ENCODE peak calls at places on chromosome 2, in seven cellular contexts. One of them, this sample, is unnamed.

GRCh38 chr2:47056374-47056773 is 98.7 kb downstream of the STPG4 start:
- DNase-seq in adrenal gland: no peak
- DNase-seq in lower leg skin: no peak
- DNase-seq in transverse colon: no peak
- DNase-seq in A549: no peak
- DNase-seq in esophagus muscularis mucosa: no peak
- DNase-seq in NB4: no peak
- DNase-seq in this sample: no peak

GRCh38 chr2:130949954-130950353 is 113.2 kb downstream of the ARHGEF4 start:
- DNase-seq in A549: no peak
- DNase-seq in lower leg skin: no peak
- DNase-seq in transverse colon: no peak
- DNase-seq in esophagus muscularis mucosa: no peak
- DNase-seq in NB4: peak
- DNase-seq in adrenal gland: no peak
- DNase-seq in this sample: no peak

GRCh38 chr2:162462911-162463310 is 119.0 kb downstream of the GCA start:
- DNase-seq in A549: no peak
- DNase-seq in NB4: no peak
- DNase-seq in lower leg skin: no peak
- DNase-seq in esophagus muscularis mucosa: no peak
- DNase-seq in transverse colon: no peak
- DNase-seq in adrenal gland: no peak
- DNase-seq in this sample: no peak

GRCh38 chr2:190648289-190649034 is 421 bp upstream of the NAB1 start:
- DNase-seq in transverse colon: peak
- DNase-seq in adrenal gland: peak
- DNase-seq in lower leg skin: peak
- DNase-seq in A549: peak
- DNase-seq in NB4: peak
- DNase-seq in esophagus muscularis mucosa: no peak
- DNase-seq in this sample: peak

GRCh38 chr2:118295592-118296390 is 207.5 kb downstream of the INSIG2 start:
- DNase-seq in transverse colon: no peak
- DNase-seq in esophagus muscularis mucosa: peak
- DNase-seq in adrenal gland: no peak
- DNase-seq in A549: no peak
- DNase-seq in NB4: no peak
- DNase-seq in lower leg skin: no peak
- DNase-seq in this sample: no peak

GRCh38 chr2:6181525-6182270 is 489.5 kb downstream of the SOX11 start:
- DNase-seq in lower leg skin: no peak
- DNase-seq in transverse colon: no peak
- DNase-seq in adrenal gland: peak
- DNase-seq in esophagus muscularis mucosa: no peak
- DNase-seq in A549: peak
- DNase-seq in NB4: no peak
- DNase-seq in this sample: peak

GRCh38 chr2:151855111-151855510 is 26.9 kb upstream of the ARL5A start:
- DNase-seq in lower leg skin: no peak
- DNase-seq in esophagus muscularis mucosa: no peak
- DNase-seq in transverse colon: no peak
- DNase-seq in A549: no peak
- DNase-seq in NB4: no peak
- DNase-seq in adrenal gland: no peak
- DNase-seq in this sample: no peak

GRCh38 chr2:150142561-150142960 is 344.9 kb downstream of the RND3 start:
- DNase-seq in transverse colon: no peak
- DNase-seq in esophagus muscularis mucosa: no peak
- DNase-seq in A549: peak
- DNase-seq in adrenal gland: no peak
- DNase-seq in NB4: no peak
- DNase-seq in lower leg skin: no peak
- DNase-seq in this sample: no peak

GRCh38 chr2:223576873-223577272 is 25.3 kb downstream of the SCG2 start:
- DNase-seq in NB4: no peak
- DNase-seq in transverse colon: no peak
- DNase-seq in A549: peak
- DNase-seq in adrenal gland: no peak
- DNase-seq in lower leg skin: no peak
- DNase-seq in esophagus muscularis mucosa: no peak
- DNase-seq in this sample: peak

GRCh38 chr2:137910641-137911040 is 53.6 kb upstream of the HNMT start:
- DNase-seq in transverse colon: no peak
- DNase-seq in A549: peak
- DNase-seq in lower leg skin: no peak
- DNase-seq in adrenal gland: no peak
- DNase-seq in esophagus muscularis mucosa: no peak
- DNase-seq in NB4: peak
- DNase-seq in this sample: no peak

GRCh38 chr2:120863661-120864320 is 128.1 kb downstream of the GLI2 start:
- DNase-seq in transverse colon: no peak
- DNase-seq in esophagus muscularis mucosa: no peak
- DNase-seq in adrenal gland: peak
- DNase-seq in A549: peak
- DNase-seq in NB4: no peak
- DNase-seq in lower leg skin: no peak
- DNase-seq in this sample: peak

GRCh38 chr2:62340981-62341624 is 145.2 kb downstream of the B3GNT2 start:
- DNase-seq in adrenal gland: peak
- DNase-seq in transverse colon: peak
- DNase-seq in NB4: peak
- DNase-seq in esophagus muscularis mucosa: no peak
- DNase-seq in lower leg skin: no peak
- DNase-seq in A549: no peak
- DNase-seq in this sample: no peak

GRCh38 chr2:12778369-12778768 is 61.6 kb downstream of the TRIB2 start:
- DNase-seq in NB4: no peak
- DNase-seq in adrenal gland: no peak
- DNase-seq in transverse colon: no peak
- DNase-seq in A549: no peak
- DNase-seq in lower leg skin: no peak
- DNase-seq in esophagus muscularis mucosa: peak
- DNase-seq in this sample: no peak

GRCh38 chr2:41572154-41572553 is 475.7 kb upstream of the PKDCC start:
- DNase-seq in adrenal gland: no peak
- DNase-seq in esophagus muscularis mucosa: no peak
- DNase-seq in transverse colon: no peak
- DNase-seq in A549: no peak
- DNase-seq in lower leg skin: no peak
- DNase-seq in NB4: no peak
- DNase-seq in this sample: no peak

GRCh38 chr2:12737226-12738111 is 20.7 kb downstream of the TRIB2 start:
- DNase-seq in esophagus muscularis mucosa: no peak
- DNase-seq in adrenal gland: no peak
- DNase-seq in lower leg skin: no peak
- DNase-seq in A549: no peak
- DNase-seq in transverse colon: no peak
- DNase-seq in NB4: no peak
- DNase-seq in this sample: no peak

GRCh38 chr2:37523861-37524362 is 147.5 kb downstream of the CDC42EP3 start:
- DNase-seq in lower leg skin: no peak
- DNase-seq in adrenal gland: peak
- DNase-seq in transverse colon: peak
- DNase-seq in NB4: peak
- DNase-seq in esophagus muscularis mucosa: no peak
- DNase-seq in A549: no peak
- DNase-seq in this sample: no peak

GRCh38 chr2:24477229-24477628 is 13.8 kb upstream of the NCOA1 start:
- DNase-seq in esophagus muscularis mucosa: no peak
- DNase-seq in adrenal gland: no peak
- DNase-seq in lower leg skin: no peak
- DNase-seq in A549: no peak
- DNase-seq in transverse colon: no peak
- DNase-seq in NB4: peak
- DNase-seq in this sample: no peak

GRCh38 chr2:46568212-46569009 is 89.0 kb downstream of the TMEM247 start:
- DNase-seq in esophagus muscularis mucosa: no peak
- DNase-seq in lower leg skin: no peak
- DNase-seq in adrenal gland: no peak
- DNase-seq in NB4: no peak
- DNase-seq in A549: no peak
- DNase-seq in transverse colon: no peak
- DNase-seq in this sample: no peak

GRCh38 chr2:135072125-135072997 is 20.3 kb downstream of the RAB3GAP1 start:
- DNase-seq in transverse colon: no peak
- DNase-seq in lower leg skin: no peak
- DNase-seq in NB4: peak
- DNase-seq in A549: peak
- DNase-seq in esophagus muscularis mucosa: no peak
- DNase-seq in adrenal gland: no peak
- DNase-seq in this sample: no peak

GRCh38 chr2:25808006-25808383 is 70.3 kb downstream of the ASXL2 start:
- DNase-seq in A549: no peak
- DNase-seq in transverse colon: no peak
- DNase-seq in adrenal gland: no peak
- DNase-seq in esophagus muscularis mucosa: no peak
- DNase-seq in NB4: no peak
- DNase-seq in lower leg skin: no peak
- DNase-seq in this sample: peak

GRCh38 chr2:158142165-158142564 is 40.5 kb downstream of the UPP2 start:
- DNase-seq in adrenal gland: no peak
- DNase-seq in A549: no peak
- DNase-seq in NB4: peak
- DNase-seq in lower leg skin: no peak
- DNase-seq in esophagus muscularis mucosa: no peak
- DNase-seq in transverse colon: no peak
- DNase-seq in this sample: no peak

GRCh38 chr2:225737556-225737955 is 338.0 kb downstream of the NYAP2 start:
- DNase-seq in A549: no peak
- DNase-seq in adrenal gland: no peak
- DNase-seq in esophagus muscularis mucosa: no peak
- DNase-seq in lower leg skin: no peak
- DNase-seq in NB4: no peak
- DNase-seq in transverse colon: no peak
- DNase-seq in this sample: peak

GRCh38 chr2:203811491-203812221 is 55.9 kb upstream of the CTLA4 start:
- DNase-seq in esophagus muscularis mucosa: peak
- DNase-seq in adrenal gland: peak
- DNase-seq in A549: peak
- DNase-seq in transverse colon: peak
- DNase-seq in NB4: peak
- DNase-seq in lower leg skin: peak
- DNase-seq in this sample: peak

GRCh38 chr2:48674933-48675332 is 57.3 kb downstream of the GTF2A1L start:
- DNase-seq in A549: no peak
- DNase-seq in adrenal gland: no peak
- DNase-seq in esophagus muscularis mucosa: no peak
- DNase-seq in lower leg skin: no peak
- DNase-seq in transverse colon: no peak
- DNase-seq in NB4: no peak
- DNase-seq in this sample: no peak
- TF ChIP-seq POLR2A in A549: no peak
- TF ChIP-seq POLR2A in adrenal gland: no peak
- TF ChIP-seq POLR2A in esophagus muscularis mucosa: no peak
- TF ChIP-seq POLR2A in lower leg skin: no peak
- TF ChIP-seq POLR2A in transverse colon: no peak
- TF ChIP-seq POLR2A in NB4: no peak
- TF ChIP-seq POLR2A in this sample: no peak

DNA sequence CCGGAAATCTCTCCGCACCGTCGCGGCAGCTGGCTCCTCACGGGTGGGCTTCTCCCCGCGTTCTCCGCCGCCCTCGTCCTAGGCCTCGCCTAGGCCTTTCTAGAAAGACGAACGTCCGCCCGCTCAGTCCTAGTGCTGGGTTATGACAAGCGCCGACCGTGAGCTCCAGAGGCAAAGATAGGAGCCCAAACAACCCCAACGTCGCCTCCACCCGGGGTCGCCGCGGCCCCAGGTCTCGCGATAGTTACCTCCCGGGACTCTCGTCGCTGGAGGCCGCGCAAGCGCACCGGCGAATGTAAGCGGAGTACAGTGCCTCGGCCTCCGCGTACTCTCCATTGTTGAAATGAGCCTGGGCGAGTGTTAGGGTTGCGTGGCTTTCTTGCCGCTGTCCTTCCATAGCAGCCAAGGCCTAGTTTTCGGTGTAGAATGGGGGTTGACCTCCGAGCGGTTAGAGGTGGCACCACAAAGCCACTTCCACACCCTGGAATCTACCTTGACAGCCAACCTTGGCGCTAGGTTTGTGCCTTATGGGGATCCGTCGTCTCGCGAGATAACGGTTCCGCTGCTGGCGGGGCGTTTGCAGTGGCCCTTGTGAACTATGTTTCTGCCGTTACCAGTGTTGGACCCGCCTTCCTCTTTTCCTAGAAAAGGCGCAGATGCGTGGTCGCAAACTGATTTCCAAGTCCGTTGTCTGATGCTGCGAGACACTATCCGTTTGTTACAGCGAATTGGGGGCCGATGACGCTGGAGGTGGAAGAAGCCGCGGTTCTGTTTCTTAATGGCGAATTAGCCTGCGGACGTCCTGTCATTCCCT is at the start of gene TTC32:
- DNase-seq in A549: peak
- DNase-seq in NB4: peak
- DNase-seq in adrenal gland: peak
- DNase-seq in lower leg skin: peak
- DNase-seq in transverse colon: peak
- DNase-seq in esophagus muscularis mucosa: peak
- DNase-seq in this sample: peak
- TF ChIP-seq POLR2A in A549: peak
- TF ChIP-seq POLR2A in NB4: peak
- TF ChIP-seq POLR2A in adrenal gland: peak
- TF ChIP-seq POLR2A in lower leg skin: no peak
- TF ChIP-seq POLR2A in transverse colon: peak
- TF ChIP-seq POLR2A in esophagus muscularis mucosa: peak
- TF ChIP-seq POLR2A in this sample: peak

GRCh38 chr2:188291617-188292445 is at the start of gene GULP1:
- DNase-seq in lower leg skin: peak
- DNase-seq in esophagus muscularis mucosa: no peak
- DNase-seq in A549: peak
- DNase-seq in adrenal gland: peak
- DNase-seq in transverse colon: peak
- DNase-seq in NB4: no peak
- DNase-seq in this sample: peak
- TF ChIP-seq POLR2A in lower leg skin: no peak
- TF ChIP-seq POLR2A in esophagus muscularis mucosa: no peak
- TF ChIP-seq POLR2A in A549: peak
- TF ChIP-seq POLR2A in adrenal gland: peak
- TF ChIP-seq POLR2A in transverse colon: peak
- TF ChIP-seq POLR2A in NB4: no peak
- TF ChIP-seq POLR2A in this sample: no peak

GRCh38 chr2:111897630-111897923 is 830 bp upstream of the MERTK start:
- DNase-seq in esophagus muscularis mucosa: no peak
- DNase-seq in NB4: no peak
- DNase-seq in lower leg skin: no peak
- DNase-seq in A549: no peak
- DNase-seq in adrenal gland: no peak
- DNase-seq in transverse colon: no peak
- DNase-seq in this sample: no peak

GRCh38 chr2:111896576-111896975 is 1.8 kb upstream of the MERTK start:
- DNase-seq in lower leg skin: no peak
- DNase-seq in NB4: no peak
- DNase-seq in transverse colon: no peak
- DNase-seq in adrenal gland: no peak
- DNase-seq in esophagus muscularis mucosa: no peak
- DNase-seq in A549: no peak
- DNase-seq in this sample: no peak

GRCh38 chr2:111896007-111896406 is 2.4 kb upstream of the MERTK start:
- DNase-seq in transverse colon: peak
- DNase-seq in esophagus muscularis mucosa: no peak
- DNase-seq in lower leg skin: no peak
- DNase-seq in NB4: peak
- DNase-seq in A549: no peak
- DNase-seq in adrenal gland: peak
- DNase-seq in this sample: no peak

GRCh38 chr2:111898703-111899514 is 502 bp downstream of the MERTK start:
- DNase-seq in esophagus muscularis mucosa: peak
- DNase-seq in NB4: peak
- DNase-seq in lower leg skin: peak
- DNase-seq in adrenal gland: peak
- DNase-seq in A549: peak
- DNase-seq in transverse colon: no peak
- DNase-seq in this sample: no peak

GRCh38 chr2:111897924-111898702 is at the start of gene MERTK:
- DNase-seq in NB4: peak
- DNase-seq in A549: peak
- DNase-seq in adrenal gland: peak
- DNase-seq in lower leg skin: peak
- DNase-seq in esophagus muscularis mucosa: peak
- DNase-seq in transverse colon: peak
- DNase-seq in this sample: peak
- TF ChIP-seq POLR2A in NB4: peak
- TF ChIP-seq POLR2A in A549: peak
- TF ChIP-seq POLR2A in adrenal gland: peak
- TF ChIP-seq POLR2A in lower leg skin: no peak
- TF ChIP-seq POLR2A in esophagus muscularis mucosa: peak
- TF ChIP-seq POLR2A in transverse colon: peak
- TF ChIP-seq POLR2A in this sample: no peak

This sample was measured in H54.